ENCODE peak calls at places on chromosomes 11 and 22, in nine cellular contexts. V is substantia nigra; Y is activated gamma-delta T cell treated with anti-CD3 and anti-CD28 coated beads, Interleukin-2, amount 50 U/mL, for 16 hours; E is left colon; Z is NAMALWA; T is activated CD4-positive, alpha-beta T cell treated with anti-CD3 and anti-CD28 coated beads for 4 hours; J is NCI-H1105 treated with DMSO at 0.1 percent for 48 hours; H is naive thymus-derived CD8-positive, alpha-beta T cell; C is GM23338. A is an unnamed sample.

GRCh38 chr11:128948583-128948982 is 5.9 kb upstream of the TP53AIP1 start:
- DNase-seq in C (peak), Z (no peak), T (no peak), V (no peak), E (no peak), J (peak), Y (no peak), H (no peak), A (peak)

GRCh38 chr11:66466225-66467033 is at the start of gene PELI3:
- DNase-seq in J (peak), E (peak), C (peak), Y (peak), T (peak), Z (peak), H (peak), V (peak), A (peak)

GRCh38 chr22:38569972-38570840 is at the start of gene DMC1:
- DNase-seq in Y (peak), H (peak), J (peak), C (peak), Z (peak), V (peak), T (peak), E (peak), A (peak)

GRCh38 chr11:8383627-8384026 is 119.9 kb upstream of the LMO1 start:
- DNase-seq in E (no peak), Y (no peak), V (no peak), Z (no peak), T (no peak), H (no peak), C (no peak), J (no peak), A (no peak)

GRCh38 chr11:86873573-86874083 is 73.3 kb downstream of the PRSS23 start:
- DNase-seq in J (no peak), C (no peak), Y (no peak), V (no peak), E (no peak), T (no peak), H (no peak), Z (no peak), A (no peak)

GRCh38 chr11:83241291-83241946 is 44.7 kb downstream of the CCDC90B start:
- DNase-seq in Z (peak), C (peak), J (peak), T (peak), E (no peak), V (no peak), H (no peak), Y (no peak), A (peak)

GRCh38 chr11:48210052-48210451 is 6.6 kb upstream of the OR4B1 start:
- DNase-seq in E (no peak), Z (peak), C (peak), J (no peak), T (no peak), Y (no peak), H (no peak), V (no peak), A (no peak)

GRCh38 chr11:42085736-42086135 is 626.3 kb upstream of the LRRC4C start:
- DNase-seq in V (no peak), T (no peak), C (no peak), H (no peak), Z (no peak), Y (no peak), E (no peak), J (no peak), A (no peak)

GRCh38 chr11:61828629-61829407 is 718 bp downstream of the FADS2 start:
- DNase-seq in Z (no peak), J (peak), C (peak), Y (no peak), E (no peak), V (no peak), H (peak), T (peak), A (peak)

GRCh38 chr11:110196241-110196754 is 100.1 kb downstream of the RDX start:
- DNase-seq in C (no peak), E (no peak), H (no peak), V (no peak), J (no peak), Z (no peak), Y (no peak), T (no peak), A (no peak)